ENCODE peak calls at places on chromosomes 16 and 17, in ten cellular contexts. E, L, J, D, T, W, C, I, U and Z are unnamed samples.

GRCh38 chr17:45298546-45299285 is 18.1 kb downstream of the MAP3K14 start:
- DNase-seq in U (no peak), L (no peak), J (no peak), D (no peak), T (no peak), E (no peak), C (no peak), W (no peak), I (no peak), Z (no peak)

GRCh38 chr16:67936124-67936875 is at the start of gene PSMB10:
- DNase-seq in C (peak; percentile 89), U (no peak), W (peak; percentile 57), D (peak; percentile 64), J (peak; percentile 57), I (peak; percentile 73), E (no peak), T (peak; percentile 71), L (no peak), Z (peak; percentile 72)

GRCh38 chr16:3650631-3651265 is 3.7 kb upstream of the DNASE1 start:
- DNase-seq in C (no peak), W (no peak), J (no peak), L (no peak), E (no peak), T (no peak), I (no peak), U (no peak), D (no peak), Z (peak; percentile 10)

GRCh38 chr17:72667096-72668063 is 425.1 kb downstream of the SLC39A11 start:
- DNase-seq in J (no peak), I (no peak), L (no peak), W (no peak), T (peak; percentile 40), E (no peak), U (no peak), D (no peak), C (no peak), Z (no peak)

GRCh38 chr17:68390888-68391545 is 66.3 kb downstream of the WIPI1 start:
- DNase-seq in C (no peak), E (no peak), W (no peak), J (no peak), D (no peak), T (no peak), L (peak; percentile 66), I (no peak), U (no peak), Z (no peak)

GRCh38 chr17:31078290-31078689 is 16.5 kb upstream of the NF1 start:
- DNase-seq in T (no peak), E (no peak), D (no peak), U (no peak), L (no peak), W (no peak), I (no peak), C (no peak), J (no peak), Z (no peak)

GRCh38 chr16:15954814-15955151 is 5.4 kb downstream of the ABCC1 start:
- DNase-seq in T (no peak), E (no peak), W (no peak), I (no peak), J (no peak), U (no peak), C (peak; percentile 55), L (no peak), D (no peak), Z (no peak)

GRCh38 chr16:23950291-23950894 is 114.6 kb downstream of the PRKCB start:
- DNase-seq in W (no peak), I (no peak), T (no peak), L (no peak), D (no peak), J (no peak), U (no peak), C (peak; percentile 35), E (no peak), Z (no peak)

GRCh38 chr16:46968063-46968435 is 5.4 kb downstream of the DNAJA2 start:
- DNase-seq in T (no peak), E (no peak), L (no peak), U (no peak), W (no peak), D (no peak), J (no peak), C (no peak), I (no peak), Z (no peak)

GRCh38 chr16:86772671-86773338 is 194.5 kb downstream of the FOXL1 start:
- DNase-seq in E (no peak), C (no peak), W (no peak), I (no peak), T (peak; percentile 84), J (peak; percentile 85), U (no peak), D (no peak), L (peak; percentile 47), Z (no peak)

GRCh38 chr17:4884489-4884888 is 14.8 kb upstream of the C17orf107 start:
- DNase-seq in C (no peak), D (no peak), U (no peak), J (no peak), L (no peak), E (no peak), W (no peak), T (no peak), I (no peak), Z (no peak)